ENCODE peak calls at places on chromosomes 7 and 10, in six cellular contexts. S, O, Z, B, I and V are unnamed samples.
A peak's percentile ranks its signal among the peaks of the same experiment; 100 is the strongest.

GRCh38 chr7:157717211-157718174 is 380.7 kb downstream of the DNAJB6 start:
- DNase-seq in S (no peak), O (no peak), Z (no peak), B (no peak), I (no peak), V (no peak)

GRCh38 chr10:71259815-71260501 is 47.6 kb downstream of the UNC5B start:
- DNase-seq in S (no peak), O (no peak), Z (no peak), B (no peak), I (no peak), V (no peak)

GRCh38 chr7:137953692-137954470 is 48.0 kb downstream of the CREB3L2 start:
- DNase-seq in S (no peak), O (peak; percentile 86), Z (no peak), B (no peak), I (no peak), V (no peak)

GRCh38 chr10:122013311-122013780 is 24.4 kb downstream of the TACC2 start:
- DNase-seq in S (no peak), O (no peak), Z (no peak), B (no peak), I (no peak), V (no peak)

GRCh38 chr7:46776790-46777189 is 805.1 kb downstream of the TNS3 start:
- DNase-seq in S (no peak), O (peak; percentile 50), Z (no peak), B (no peak), I (no peak), V (no peak)

GRCh38 chr7:107993879-107994278 is 9.1 kb downstream of the LAMB1 start:
- DNase-seq in S (peak; percentile 48), O (no peak), Z (no peak), B (no peak), I (no peak), V (no peak)

GRCh38 chr10:14815681-14816080 is 22.2 kb downstream of the CDNF start:
- DNase-seq in S (no peak), O (peak; percentile 24), Z (no peak), B (no peak), I (no peak), V (no peak)

GRCh38 chr7:105932835-105933477 is 30.1 kb upstream of the CDHR3 start:
- DNase-seq in S (no peak), O (peak; percentile 39), Z (no peak), B (no peak), I (no peak), V (peak; percentile 75)

GRCh38 chr7:93044147-93044810 is 73.5 kb downstream of the SAMD9 start:
- DNase-seq in S (no peak), O (peak; percentile 74), Z (no peak), B (no peak), I (no peak), V (peak; percentile 73)

GRCh38 chr7:64867863-64868440 is 35.1 kb upstream of the ZNF273 start:
- DNase-seq in S (no peak), O (no peak), Z (no peak), B (no peak), I (no peak), V (no peak)